ENCODE peak calls at places on chromosomes 6 and 20, in four cellular contexts. D is AG09309; M is adrenal gland; V is CD4-positive, alpha-beta memory T cell. E is an unnamed sample.

GRCh38 chr6:50062051-50062450 is 12.3 kb upstream of the DEFB112 start:
- DNase-seq in M (no peak), V (no peak), D (no peak), E (no peak)

GRCh38 chr20:58005581-58006345 is 222.7 kb downstream of the ANKRD60 start:
- DNase-seq in D (no peak), M (no peak), V (no peak), E (no peak)

GRCh38 chr6:118896339-118897136 is 2.6 kb downstream of the ASF1A start:
- DNase-seq in D (no peak), V (peak), M (no peak), E (peak)

GRCh38 chr20:8656335-8656734 is 412.6 kb upstream of the PLCB4 start:
- DNase-seq in V (no peak), D (no peak), M (no peak), E (no peak)

GRCh38 chr6:41371992-41372525 is 36.7 kb downstream of the NCR2 start:
- DNase-seq in V (peak), D (no peak), M (peak), E (peak)

GRCh38 chr6:52517502-52518278 is 59.2 kb downstream of the TRAM2 start:
- DNase-seq in D (peak), V (no peak), M (peak), E (peak)

GRCh38 chr6:70415660-70416059 is 2.4 kb downstream of the FAM135A start:
- DNase-seq in V (no peak), D (no peak), M (no peak), E (no peak)

GRCh38 chr20:31712564-31713311 is 9.9 kb downstream of the BCL2L1 start:
- DNase-seq in V (no peak), D (no peak), M (peak), E (peak)

GRCh38 chr6:163643866-163644265 is 229.3 kb downstream of the QKI start:
- DNase-seq in D (no peak), V (no peak), M (no peak), E (no peak)

GRCh38 chr6:168101201-168102092 is 22.4 kb upstream of the FRMD1 start:
- DNase-seq in M (no peak), V (no peak), D (no peak), E (no peak)

GRCh38 chr20:2312876-2313275 is 17.1 kb downstream of the TGM3 start:
- DNase-seq in M (no peak), V (no peak), D (no peak), E (no peak)

GRCh38 chr20:62860924-62861691 is 514 bp downstream of the TCFL5 start:
- DNase-seq in D (no peak), V (no peak), M (no peak), E (peak)

GRCh38 chr6:151413372-151414145 is 22.2 kb upstream of the ZBTB2 start:
- DNase-seq in M (no peak), V (peak), D (no peak), E (no peak)

GRCh38 chr6:27545271-27546046 is 72.6 kb upstream of the ZNF184 start:
- DNase-seq in V (no peak), D (no peak), M (no peak), E (peak)

GRCh38 chr6:49151461-49151860 is 311.6 kb downstream of the MMUT start:
- DNase-seq in D (no peak), V (no peak), M (no peak), E (peak)

GRCh38 chr20:56606174-56606945 is 22.7 kb upstream of the TFAP2C start:
- DNase-seq in M (no peak), V (no peak), D (no peak), E (no peak)

GRCh38 chr6:106243261-106243660 is 82.3 kb downstream of the ATG5 start:
- DNase-seq in M (no peak), V (no peak), D (no peak), E (no peak)

GRCh38 chr6:158040051-158040803 is 58.6 kb downstream of the SYNJ2 start:
- DNase-seq in M (peak), V (no peak), D (peak), E (peak)